ENCODE peak calls at places on chromosomes 5 and 9, in five cellular contexts. D, Z, X, J and L are unnamed samples.

GRCh38 chr9:82423700-82424099 is 435.1 kb downstream of the SPATA31D1 start:
- DNase-seq in D (no peak), Z (no peak), X (peak; percentile 77), J (no peak), L (no peak)

GRCh38 chr5:164484948-164485347 is 979.5 kb downstream of the MAT2B start:
- DNase-seq in D (no peak), Z (no peak), X (no peak), J (no peak), L (no peak)

GRCh38 chr5:160774646-160775313 is 77.2 kb downstream of the ATP10B start:
- DNase-seq in D (no peak), Z (no peak), X (no peak), J (no peak), L (no peak)

GRCh38 chr9:16705121-16705604 is 165.3 kb downstream of the BNC2 start:
- DNase-seq in D (peak; percentile 96), Z (peak; percentile 93), X (no peak), J (no peak), L (no peak)

GRCh38 chr9:1055156-1055555 is 5.0 kb downstream of the DMRT2 start:
- DNase-seq in D (no peak), Z (no peak), X (no peak), J (no peak), L (no peak)

GRCh38 chr9:135615666-135616620 is 23.4 kb downstream of the GLT6D1 start:
- DNase-seq in D (no peak), Z (no peak), X (no peak), J (no peak), L (no peak)

GRCh38 chr9:83266618-83267543 is 203.9 kb upstream of the RASEF start:
- DNase-seq in D (peak; percentile 57), Z (no peak), X (peak; percentile 27), J (no peak), L (no peak)

GRCh38 chr9:128374221-128374675 is 3.1 kb downstream of the URM1 start:
- DNase-seq in D (no peak), Z (no peak), X (no peak), J (no peak), L (no peak)

GRCh38 chr5:61176631-61177030 is 14.4 kb upstream of the SMIM15 start:
- DNase-seq in D (no peak), Z (no peak), X (no peak), J (no peak), L (no peak)

GRCh38 chr5:136025900-136026299 is 2.9 kb upstream of the TGFBI start:
- DNase-seq in D (peak; percentile 62), Z (peak; percentile 68), X (no peak), J (no peak), L (no peak)

GRCh38 chr9:126818482-126818881 is 13.6 kb downstream of the ZBTB43 start:
- DNase-seq in D (no peak), Z (no peak), X (no peak), J (no peak), L (no peak)

GRCh38 chr9:126916909-126917308 is 2.3 kb downstream of the RALGPS1 start:
- DNase-seq in D (no peak), Z (no peak), X (no peak), J (no peak), L (no peak)